ENCODE peak calls at places on chromosome 2, in ten cellular contexts. V, T, D, L, R, B, F, H, O and I are unnamed samples.

GRCh38 chr2:118249531-118249930 is 161.3 kb downstream of the INSIG2 start:
- DNase-seq in V (no peak), T (no peak), D (no peak), L (peak; percentile 70), R (no peak), B (no peak), F (peak; percentile 19), H (no peak), O (no peak), I (no peak)

GRCh38 chr2:191555092-191555742 is 122.7 kb upstream of the NABP1 start:
- DNase-seq in V (peak; percentile 75), T (no peak), D (peak; percentile 66), L (peak; percentile 82), R (peak; percentile 65), B (peak; percentile 83), F (peak; percentile 80), H (peak; percentile 74), O (peak; percentile 93), I (peak; percentile 82)

GRCh38 chr2:106147159-106147558 is 46.9 kb downstream of the UXS1 start:
- DNase-seq in V (no peak), T (no peak), D (no peak), L (peak; percentile 70), R (no peak), B (no peak), F (peak; percentile 20), H (no peak), O (no peak), I (no peak)

GRCh38 chr2:36058953-36059352 is 296.6 kb upstream of the CRIM1 start:
- DNase-seq in V (no peak), T (no peak), D (no peak), L (peak; percentile 7), R (no peak), B (no peak), F (peak; percentile 16), H (no peak), O (no peak), I (no peak)

GRCh38 chr2:195092341-195092740 is 564.7 kb upstream of the SLC39A10 start:
- DNase-seq in V (no peak), T (no peak), D (no peak), L (peak; percentile 0), R (no peak), B (no peak), F (no peak), H (no peak), O (no peak), I (no peak)

GRCh38 chr2:133333189-133333588 is 235.1 kb downstream of the NCKAP5 start:
- DNase-seq in V (no peak), T (no peak), D (no peak), L (peak; percentile 18), R (no peak), B (no peak), F (no peak), H (no peak), O (no peak), I (no peak)

GRCh38 chr2:102436284-102436683 is 13.3 kb downstream of the IL18RAP start:
- DNase-seq in V (no peak), T (no peak), D (no peak), L (no peak), R (no peak), B (no peak), F (peak; percentile 37), H (no peak), O (no peak), I (no peak)

GRCh38 chr2:14676371-14676770 is 43.9 kb downstream of the LRATD1 start:
- DNase-seq in V (no peak), T (no peak), D (no peak), L (no peak), R (no peak), B (no peak), F (no peak), H (no peak), O (no peak), I (no peak)

GRCh38 chr2:71783815-71784214 is 330.5 kb downstream of the DYSF start:
- DNase-seq in V (no peak), T (no peak), D (no peak), L (no peak), R (no peak), B (no peak), F (no peak), H (no peak), O (peak; percentile 10), I (no peak)

GRCh38 chr2:239819091-239819973 is 205.8 kb downstream of the NDUFA10 start:
- DNase-seq in V (no peak), T (no peak), D (no peak), L (peak; percentile 10), R (no peak), B (peak; percentile 8), F (no peak), H (no peak), O (no peak), I (no peak)

GRCh38 chr2:42886921-42887320 is 94.5 kb upstream of the HAAO start:
- DNase-seq in V (no peak), T (no peak), D (no peak), L (no peak), R (no peak), B (no peak), F (peak; percentile 31), H (no peak), O (no peak), I (no peak)

GRCh38 chr2:195820373-195820772 is 163.3 kb downstream of the SLC39A10 start:
- DNase-seq in V (no peak), T (no peak), D (no peak), L (peak; percentile 74), R (no peak), B (no peak), F (peak; percentile 4), H (no peak), O (no peak), I (no peak)

GRCh38 chr2:15760232-15760890 is 168.7 kb downstream of the DDX1 start:
- DNase-seq in V (no peak), T (no peak), D (no peak), L (no peak), R (no peak), B (no peak), F (no peak), H (no peak), O (no peak), I (no peak)

GRCh38 chr2:157336137-157336721 is 10.6 kb upstream of the ERMN start:
- DNase-seq in V (no peak), T (no peak), D (peak; percentile 40), L (peak; percentile 74), R (no peak), B (no peak), F (peak; percentile 26), H (peak; percentile 32), O (peak; percentile 36), I (peak; percentile 26)

GRCh38 chr2:163655672-163656071 is 80.1 kb downstream of the FIGN start:
- DNase-seq in V (no peak), T (no peak), D (no peak), L (no peak), R (no peak), B (no peak), F (no peak), H (no peak), O (no peak), I (no peak)

GRCh38 chr2:148684507-148684906 is 40.0 kb downstream of the EPC2 start:
- DNase-seq in V (no peak), T (no peak), D (no peak), L (peak; percentile 10), R (no peak), B (no peak), F (no peak), H (no peak), O (no peak), I (no peak)

GRCh38 chr2:148681443-148681842 is 36.9 kb downstream of the EPC2 start:
- DNase-seq in V (no peak), T (no peak), D (no peak), L (no peak), R (no peak), B (no peak), F (no peak), H (no peak), O (no peak), I (no peak)

GRCh38 chr2:148675708-148676107 is 31.2 kb downstream of the EPC2 start:
- DNase-seq in V (no peak), T (no peak), D (no peak), L (no peak), R (no peak), B (no peak), F (no peak), H (no peak), O (no peak), I (no peak)

GRCh38 chr2:148680462-148680861 is 35.9 kb downstream of the EPC2 start:
- DNase-seq in V (no peak), T (no peak), D (no peak), L (no peak), R (no peak), B (no peak), F (no peak), H (no peak), O (no peak), I (no peak)
- H3K9me3 ChIP-seq in V (no peaks in the 10 kb centered on the region), T (no peaks in the 10 kb centered on the region), D (no peaks in the 10 kb centered on the region), L (no peaks in the 10 kb centered on the region), R (no peaks in the 10 kb centered on the region), B (no peaks in the 10 kb centered on the region), F (no peaks in the 10 kb centered on the region), H (no peaks in the 10 kb centered on the region), O (no peaks in the 10 kb centered on the region), I (no peaks in the 10 kb centered on the region)

DNA sequence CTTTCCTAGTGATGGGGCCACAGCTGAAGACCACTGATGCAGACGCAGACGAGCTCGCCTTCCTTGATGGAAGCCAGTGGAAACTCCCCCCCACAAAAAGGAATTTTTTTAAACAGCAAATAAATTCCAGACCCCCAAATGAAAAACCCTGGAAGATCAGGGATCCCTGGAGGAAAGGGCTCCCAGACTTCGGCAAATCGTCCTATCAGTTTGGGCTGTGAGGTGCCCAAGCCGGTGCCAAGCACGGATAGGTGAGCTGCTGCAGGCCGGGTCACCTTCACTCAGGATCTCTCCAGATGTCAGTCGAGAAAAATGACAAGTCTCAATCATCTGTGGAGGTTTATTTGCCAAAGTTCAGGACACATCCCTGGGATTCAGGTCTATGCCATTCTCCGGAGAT is 42.0 kb downstream of the RTP5 start:
- DNase-seq in V (no peak), T (no peak), D (no peak), L (no peak), R (no peak), B (no peak), F (no peak), H (no peak), O (no peak), I (no peak)
- H3K9me3 ChIP-seq in V (no peaks in the 10 kb centered on the region), T (peaks cover 4% of the 10 kb centered on the region), D (no peaks in the 10 kb centered on the region), L (no peaks in the 10 kb centered on the region), R (no peaks in the 10 kb centered on the region), B (no peaks in the 10 kb centered on the region), F (no peaks in the 10 kb centered on the region), H (no peaks in the 10 kb centered on the region), O (no peaks in the 10 kb centered on the region), I (peaks cover 10% of the 10 kb centered on the region)

GRCh38 chr2:40161986-40162385 is 289.9 kb downstream of the SLC8A1 start:
- DNase-seq in V (no peak), T (no peak), D (no peak), L (no peak), R (no peak), B (no peak), F (no peak), H (no peak), O (no peak), I (no peak)
- H3K9me3 ChIP-seq in V (no peaks in the 10 kb centered on the region), T (no peaks in the 10 kb centered on the region), D (no peaks in the 10 kb centered on the region), L (no peaks in the 10 kb centered on the region), R (no peaks in the 10 kb centered on the region), B (no peaks in the 10 kb centered on the region), F (no peaks in the 10 kb centered on the region), H (no peaks in the 10 kb centered on the region), O (no peaks in the 10 kb centered on the region), I (no peaks in the 10 kb centered on the region)

DNA sequence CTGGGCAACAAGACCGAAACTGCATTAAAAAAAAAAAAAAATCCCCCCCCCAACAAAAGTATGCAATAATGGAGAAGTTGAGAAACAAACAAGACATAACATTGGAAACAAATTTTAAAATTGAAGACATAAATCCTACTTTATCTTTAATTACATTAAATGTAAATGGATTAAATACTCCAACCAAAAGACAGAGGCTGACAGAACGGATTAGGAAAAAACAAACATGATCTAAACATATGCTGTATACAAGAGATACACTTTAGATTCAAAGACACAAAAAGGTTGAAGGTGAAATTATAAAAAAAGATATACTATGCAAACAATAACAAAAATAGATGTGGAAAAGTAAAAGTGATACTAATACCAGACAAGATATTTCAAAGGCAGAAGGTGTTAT is 350.8 kb upstream of the RGPD4 start:
- DNase-seq in V (no peak), T (no peak), D (no peak), L (no peak), R (no peak), B (no peak), F (no peak), H (no peak), O (no peak), I (no peak)
- H3K9me3 ChIP-seq in V (peaks cover 9% of the 10 kb centered on the region), T (no peaks in the 10 kb centered on the region), D (no peaks in the 10 kb centered on the region), L (no peaks in the 10 kb centered on the region), R (no peaks in the 10 kb centered on the region), B (peaks cover 6% of the 10 kb centered on the region), F (no peaks in the 10 kb centered on the region), H (no peaks in the 10 kb centered on the region), O (no peaks in the 10 kb centered on the region), I (peaks cover 4% of the 10 kb centered on the region)